ENCODE peak calls at places on chromosomes 4 and X, in five cellular contexts. One of them, this sample, is unnamed.

GRCh38 chrX:806586-806985 is 176.0 kb downstream of the SHOX start:
- DNase-seq in HepG2: no peak
- DNase-seq in H1: no peak
- DNase-seq in GM12878: no peak
- DNase-seq in K562: no peak
- DNase-seq in this sample: no peak

GRCh38 chrX:31449064-31449463 is 377.2 kb upstream of the FTHL17 start:
- DNase-seq in GM12878: no peak
- DNase-seq in K562: no peak
- DNase-seq in HepG2: no peak
- DNase-seq in H1: no peak
- DNase-seq in this sample: no peak

GRCh38 chr4:62517721-62518120 is 1317.6 kb downstream of the ADGRL3 start:
- DNase-seq in H1: no peak
- DNase-seq in HepG2: no peak
- DNase-seq in GM12878: no peak
- DNase-seq in K562: no peak
- DNase-seq in this sample: no peak

GRCh38 chrX:56219702-56220101 is 12.5 kb upstream of the KLF8 start:
- DNase-seq in H1: no peak
- DNase-seq in GM12878: no peak
- DNase-seq in HepG2: peak
- DNase-seq in K562: no peak
- DNase-seq in this sample: peak

GRCh38 chrX:20266810-20267598 is at the start of gene RPS6KA3:
- DNase-seq in K562: peak
- DNase-seq in HepG2: peak
- DNase-seq in H1: peak
- DNase-seq in GM12878: peak
- DNase-seq in this sample: peak

GRCh38 chr4:15562623-15563022 is 92.5 kb downstream of the FBXL5 start:
- DNase-seq in GM12878: no peak
- DNase-seq in H1: no peak
- DNase-seq in K562: no peak
- DNase-seq in HepG2: no peak
- DNase-seq in this sample: no peak

GRCh38 chr4:119570401-119570800 is 58.2 kb downstream of the PDE5A start:
- DNase-seq in GM12878: no peak
- DNase-seq in HepG2: no peak
- DNase-seq in H1: no peak
- DNase-seq in K562: no peak
- DNase-seq in this sample: no peak

GRCh38 chr4:89137695-89138094 is 26.4 kb downstream of the TIGD2 start:
- DNase-seq in H1: peak
- DNase-seq in GM12878: no peak
- DNase-seq in K562: no peak
- DNase-seq in HepG2: no peak
- DNase-seq in this sample: no peak

GRCh38 chrX:15675490-15675921 is 10.9 kb upstream of the CLTRN start:
- DNase-seq in GM12878: no peak
- DNase-seq in HepG2: no peak
- DNase-seq in H1: peak
- DNase-seq in K562: peak
- DNase-seq in this sample: peak

GRCh38 chrX:68234171-68234910 is 199.0 kb downstream of the OPHN1 start:
- DNase-seq in K562: no peak
- DNase-seq in GM12878: no peak
- DNase-seq in H1: no peak
- DNase-seq in HepG2: no peak
- DNase-seq in this sample: no peak

GRCh38 chr4:22389240-22389871 is 126.5 kb downstream of the ADGRA3 start:
- DNase-seq in GM12878: no peak
- DNase-seq in H1: no peak
- DNase-seq in K562: peak
- DNase-seq in HepG2: peak
- DNase-seq in this sample: peak

GRCh38 chr4:4836044-4836443 is 23.4 kb upstream of the MSX1 start:
- DNase-seq in HepG2: no peak
- DNase-seq in GM12878: no peak
- DNase-seq in H1: no peak
- DNase-seq in K562: no peak
- DNase-seq in this sample: no peak

GRCh38 chr4:78477276-78477675 is 74.3 kb upstream of the ANXA3 start:
- DNase-seq in HepG2: no peak
- DNase-seq in H1: no peak
- DNase-seq in K562: no peak
- DNase-seq in GM12878: no peak
- DNase-seq in this sample: no peak

GRCh38 chrX:129842510-129843208 is 1.0 kb downstream of the ZDHHC9 start:
- DNase-seq in K562: no peak
- DNase-seq in HepG2: peak
- DNase-seq in GM12878: no peak
- DNase-seq in H1: no peak
- DNase-seq in this sample: no peak

GRCh38 chrX:43002526-43003203 is 224.7 kb upstream of the PPP1R2C start:
- DNase-seq in HepG2: no peak
- DNase-seq in K562: no peak
- DNase-seq in GM12878: peak
- DNase-seq in H1: no peak
- DNase-seq in this sample: no peak

GRCh38 chrX:72554448-72555140 is 18.0 kb downstream of the HDAC8 start:
- DNase-seq in GM12878: no peak
- DNase-seq in HepG2: no peak
- DNase-seq in H1: peak
- DNase-seq in K562: peak
- DNase-seq in this sample: peak

GRCh38 chrX:49978191-49978590 is 55.8 kb downstream of the CLCN5 start:
- DNase-seq in HepG2: no peak
- DNase-seq in K562: no peak
- DNase-seq in H1: no peak
- DNase-seq in GM12878: no peak
- DNase-seq in this sample: no peak

GRCh38 chrX:107683931-107684330 is 55.6 kb downstream of the PRPS1 start:
- DNase-seq in H1: no peak
- DNase-seq in K562: no peak
- DNase-seq in HepG2: no peak
- DNase-seq in GM12878: no peak
- DNase-seq in this sample: no peak

GRCh38 chr4:75673027-75673958 is at the start of gene G3BP2:
- DNase-seq in H1: peak
- DNase-seq in K562: peak
- DNase-seq in HepG2: peak
- DNase-seq in GM12878: peak
- DNase-seq in this sample: peak

GRCh38 chr4:22356996-22357596 is 158.8 kb downstream of the ADGRA3 start:
- DNase-seq in GM12878: no peak
- DNase-seq in HepG2: no peak
- DNase-seq in H1: no peak
- DNase-seq in K562: no peak
- DNase-seq in this sample: no peak

GRCh38 chrX:118884552-118885138 is 61.0 kb downstream of the ZCCHC12 start:
- DNase-seq in K562: no peak
- DNase-seq in GM12878: no peak
- DNase-seq in HepG2: peak
- DNase-seq in H1: no peak
- DNase-seq in this sample: no peak

GRCh38 chrX:57417827-57418226 is 131.3 kb downstream of the FAAH2 start:
- DNase-seq in H1: no peak
- DNase-seq in K562: no peak
- DNase-seq in HepG2: no peak
- DNase-seq in GM12878: peak
- DNase-seq in this sample: no peak

GRCh38 chr4:73723945-73724344 is 16.4 kb upstream of the CXCL8 start:
- DNase-seq in H1: no peak
- DNase-seq in HepG2: no peak
- DNase-seq in K562: no peak
- DNase-seq in GM12878: no peak
- DNase-seq in this sample: no peak

GRCh38 chrX:29693912-29694311 is 521.5 kb upstream of the MAGEB2 start:
- DNase-seq in GM12878: no peak
- DNase-seq in HepG2: no peak
- DNase-seq in H1: no peak
- DNase-seq in K562: no peak
- DNase-seq in this sample: no peak

GRCh38 chr4:169229571-169230028 is 41.2 kb downstream of the SH3RF1 start:
- DNase-seq in K562: no peak
- DNase-seq in HepG2: no peak
- DNase-seq in H1: no peak
- DNase-seq in GM12878: no peak
- DNase-seq in this sample: peak

GRCh38 chr4:186104895-186105720 is 604 bp downstream of the FAM149A start:
- DNase-seq in H1: peak
- DNase-seq in K562: no peak
- DNase-seq in HepG2: no peak
- DNase-seq in GM12878: no peak
- DNase-seq in this sample: no peak

DNA sequence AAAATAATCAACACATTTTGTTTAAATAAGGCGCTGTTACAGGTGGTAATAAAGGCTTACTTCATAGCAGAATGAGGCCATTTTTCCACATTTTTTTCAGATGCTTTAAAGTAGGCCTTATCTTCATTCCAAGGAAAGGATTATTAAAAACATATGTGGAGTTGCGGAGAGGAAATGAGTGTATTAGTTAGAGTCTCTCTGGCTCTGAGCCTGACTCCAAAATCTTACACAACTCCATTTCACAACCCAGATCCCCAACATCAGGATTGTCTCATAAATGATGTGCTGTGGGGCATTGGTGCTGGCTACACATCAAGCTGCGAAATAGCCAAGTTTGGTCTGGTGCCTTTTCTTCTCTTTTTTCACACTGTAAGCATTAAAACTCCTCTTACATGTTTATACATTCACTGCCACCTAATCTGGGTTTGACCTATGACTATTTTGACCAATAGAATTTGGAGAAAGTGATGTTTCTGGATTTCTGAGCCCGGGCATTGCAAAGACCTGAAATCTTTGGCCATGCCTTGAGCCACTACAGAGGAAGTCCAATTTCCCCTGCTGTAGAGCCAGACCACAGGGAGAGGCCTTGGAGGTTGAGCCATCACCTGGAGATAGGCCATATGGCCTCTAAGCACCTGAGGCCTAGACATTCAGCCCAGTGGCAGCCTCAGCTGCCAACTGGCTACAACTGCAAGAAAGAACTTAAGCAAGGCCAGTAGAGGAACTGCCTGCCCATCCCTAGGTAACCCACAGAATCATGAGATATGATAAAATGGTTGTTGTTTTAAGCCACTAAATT is 16.7 kb upstream of the SOD3 start:
- DNase-seq in K562: no peak
- DNase-seq in GM12878: no peak
- DNase-seq in H1: no peak
- DNase-seq in HepG2: no peak
- DNase-seq in this sample: no peak
- TF ChIP-seq SRF in K562: no peak
- TF ChIP-seq SRF in GM12878: no peak
- TF ChIP-seq SRF in H1: no peak
- TF ChIP-seq SRF in HepG2: no peak
- TF ChIP-seq SRF in this sample: no peak

GRCh38 chrX:10582945-10583344 is 37.4 kb downstream of the MID1 start:
- DNase-seq in GM12878: no peak
- DNase-seq in K562: no peak
- DNase-seq in HepG2: no peak
- DNase-seq in H1: no peak
- DNase-seq in this sample: no peak
- TF ChIP-seq SRF in GM12878: no peak
- TF ChIP-seq SRF in K562: no peak
- TF ChIP-seq SRF in HepG2: no peak
- TF ChIP-seq SRF in H1: no peak
- TF ChIP-seq SRF in this sample: no peak

DNA sequence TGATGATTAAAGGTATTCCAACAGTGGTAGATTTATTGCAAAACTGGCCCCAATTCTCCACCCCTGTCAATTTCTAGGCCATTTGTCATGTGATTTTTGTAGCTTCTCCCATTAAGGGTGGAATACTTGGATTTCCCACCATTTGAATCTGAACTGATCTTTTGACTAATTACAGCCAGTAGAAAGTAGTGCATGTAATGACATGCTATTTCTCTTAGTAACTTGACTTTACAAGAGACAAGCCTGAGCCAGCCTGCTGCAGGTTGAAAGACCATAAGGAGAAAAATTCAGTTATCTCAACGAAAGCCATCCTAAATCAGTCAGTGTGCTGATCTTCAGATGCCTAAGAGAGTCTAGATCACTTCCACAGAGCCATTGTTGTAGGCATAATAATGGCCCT is 203.0 kb downstream of the EPHA5 start:
- DNase-seq in HepG2: no peak
- DNase-seq in K562: no peak
- DNase-seq in H1: no peak
- DNase-seq in GM12878: no peak
- DNase-seq in this sample: no peak
- TF ChIP-seq SRF in HepG2: no peak
- TF ChIP-seq SRF in K562: no peak
- TF ChIP-seq SRF in H1: no peak
- TF ChIP-seq SRF in GM12878: no peak
- TF ChIP-seq SRF in this sample: no peak

DNA sequence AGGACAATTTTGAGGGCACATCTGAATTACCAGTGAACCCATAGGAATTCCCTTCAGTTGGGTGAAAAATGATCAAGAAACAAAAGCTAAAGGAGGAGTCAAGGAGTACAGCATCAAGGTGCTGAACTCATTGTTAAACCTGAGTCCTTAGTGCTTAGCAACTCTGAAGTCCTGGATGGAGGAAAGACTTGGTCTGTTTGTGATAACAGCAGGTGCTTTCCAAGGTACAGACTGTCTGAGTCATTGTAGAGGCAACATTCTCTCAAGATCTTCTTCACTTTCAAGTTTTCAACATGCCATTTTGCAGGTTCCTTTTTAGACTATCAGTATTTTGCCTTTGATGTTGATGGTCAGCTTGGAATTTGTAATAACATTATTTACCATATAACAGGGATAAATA is 293.9 kb downstream of the AFF2 start:
- DNase-seq in HepG2: no peak
- DNase-seq in K562: no peak
- DNase-seq in GM12878: no peak
- DNase-seq in H1: no peak
- DNase-seq in this sample: no peak
- TF ChIP-seq SRF in HepG2: no peak
- TF ChIP-seq SRF in K562: no peak
- TF ChIP-seq SRF in GM12878: no peak
- TF ChIP-seq SRF in H1: no peak
- TF ChIP-seq SRF in this sample: no peak